ENCODE peak calls at places on chromosomes 11 and 22, in four cellular contexts. X, H, J and Z are unnamed samples.

GRCh38 chr11:109859325-109859724 is 233.9 kb upstream of the ZC3H12C start:
- DNase-seq in X (peak; percentile 46), H (peak; percentile 34), J (peak; percentile 60), Z (peak; percentile 89)

GRCh38 chr22:27752771-27753170 is 48.8 kb downstream of the MN1 start:
- DNase-seq in X (peak; percentile 93), H (no peak), J (no peak), Z (peak; percentile 97)

GRCh38 chr22:26443901-26444300 is 14.8 kb downstream of the ASPHD2 start:
- DNase-seq in X (no peak), H (no peak), J (no peak), Z (no peak)

GRCh38 chr22:48315415-48316244 is 1512.0 kb downstream of the BRD1 start:
- DNase-seq in X (no peak), H (no peak), J (no peak), Z (no peak)

GRCh38 chr22:23478175-23478574 is 101.9 kb downstream of the IGLL1 start:
- DNase-seq in X (peak; percentile 19), H (peak; percentile 39), J (no peak), Z (no peak)

GRCh38 chr22:39498802-39499201 is 3.3 kb upstream of the MIEF1 start:
- DNase-seq in X (no peak), H (no peak), J (no peak), Z (no peak)

GRCh38 chr11:8671242-8671641 is 11.2 kb downstream of the TRIM66 start:
- DNase-seq in X (peak; percentile 91), H (no peak), J (peak; percentile 95), Z (peak; percentile 99)

GRCh38 chr22:22731374-22731676 is 86.9 kb downstream of the GGTLC2 start:
- DNase-seq in X (no peak), H (no peak), J (no peak), Z (no peak)

GRCh38 chr11:1566381-1567051 is 5.6 kb downstream of the DUSP8 start:
- DNase-seq in X (no peak), H (no peak), J (no peak), Z (no peak)

GRCh38 chr22:19036523-19037273 is 85.5 kb downstream of the DGCR2 start:
- DNase-seq in X (no peak), H (no peak), J (peak; percentile 12), Z (no peak)

GRCh38 chr11:85431319-85431718 is 195.8 kb downstream of the DLG2 start:
- DNase-seq in X (no peak), H (no peak), J (no peak), Z (no peak)

GRCh38 chr22:19722175-19722914 is 994 bp upstream of the GP1BB start:
- DNase-seq in X (no peak), H (no peak), J (no peak), Z (no peak)

GRCh38 chr11:112004389-112004788 is 20.8 kb upstream of the DLAT start:
- DNase-seq in X (no peak), H (no peak), J (no peak), Z (peak; percentile 9)

GRCh38 chr22:35606916-35607315 is 10.2 kb downstream of the MB start:
- DNase-seq in X (no peak), H (no peak), J (no peak), Z (no peak)

GRCh38 chr11:34588023-34588422 is 32.9 kb upstream of the EHF start:
- DNase-seq in X (no peak), H (peak; percentile 27), J (no peak), Z (no peak)

GRCh38 chr22:43955883-43956286 is 643 bp downstream of the SAMM50 start:
- DNase-seq in X (no peak), H (no peak), J (peak; percentile 13), Z (peak; percentile 57)

GRCh38 chr11:7572001-7572712 is 58.4 kb downstream of the PPFIBP2 start:
- DNase-seq in X (no peak), H (no peak), J (no peak), Z (peak; percentile 53)

GRCh38 chr11:45921561-45922424 is 663 bp upstream of the LARGE2 start:
- DNase-seq in X (no peak), H (peak; percentile 37), J (no peak), Z (no peak)

GRCh38 chr22:42959472-42960145 is 55.3 kb downstream of the PACSIN2 start:
- DNase-seq in X (peak; percentile 83), H (peak; percentile 87), J (peak; percentile 77), Z (peak; percentile 29)

GRCh38 chr11:92765965-92766371 is 203.5 kb upstream of the MTNR1B start:
- DNase-seq in X (no peak), H (no peak), J (peak; percentile 14), Z (peak; percentile 12)

GRCh38 chr11:120061036-120061760 is 76.7 kb downstream of the TRIM29 start:
- DNase-seq in X (peak; percentile 12), H (no peak), J (no peak), Z (peak; percentile 16)

GRCh38 chr11:110409174-110409573 is 20.6 kb upstream of the FDX1 start:
- DNase-seq in X (peak; percentile 15), H (no peak), J (peak; percentile 63), Z (peak; percentile 75)

GRCh38 chr11:1622076-1622475 is at the start of gene KRTAP5-4:
- DNase-seq in X (no peak), H (no peak), J (no peak), Z (no peak)

GRCh38 chr11:17810736-17811135 is 76.2 kb downstream of the KCNC1 start:
- DNase-seq in X (peak; percentile 48), H (peak; percentile 16), J (peak; percentile 33), Z (peak; percentile 39)

GRCh38 chr22:41799486-41800347 is 762 bp upstream of the CCDC134 start:
- DNase-seq in X (no peak), H (peak; percentile 7), J (peak; percentile 25), Z (peak; percentile 57)

GRCh38 chr11:117461396-117462182 is 133.9 kb downstream of the CEP164 start:
- DNase-seq in X (no peak), H (no peak), J (no peak), Z (no peak)

GRCh38 chr11:117465236-117465997 is 137.8 kb downstream of the CEP164 start:
- DNase-seq in X (no peak), H (no peak), J (no peak), Z (no peak)

GRCh38 chr11:117462183-117462574 is 134.5 kb downstream of the CEP164 start:
- DNase-seq in X (no peak), H (no peak), J (no peak), Z (no peak)

GRCh38 chr11:117464778-117465177 is 137.1 kb downstream of the CEP164 start:
- DNase-seq in X (no peak), H (no peak), J (no peak), Z (no peak)

GRCh38 chr11:117462848-117463247 is 135.2 kb downstream of the CEP164 start:
- DNase-seq in X (no peak), H (no peak), J (no peak), Z (no peak)
- H3K27ac ChIP-seq in X (no peak overlapping the region), H (no peak overlapping the region), J (no peak overlapping the region), Z (no peak overlapping the region)

GRCh38 chr11:12110714-12111481 is 508 bp downstream of the MICAL2 start:
- DNase-seq in X (peak; percentile 37), H (no peak), J (no peak), Z (peak; percentile 56)
- H3K9ac ChIP-seq in X (peak overlapping the region; percentile 90), H (peak overlapping the region; percentile 75), J (peak overlapping the region; percentile 91), Z (peak overlapping the region; percentile 89)

GRCh38 chr11:134624166-134624920 is 212.3 kb upstream of the B3GAT1 start:
- DNase-seq in X (no peak), H (no peak), J (no peak), Z (no peak)
- H2AFZ ChIP-seq in X (no peak overlapping the region), H (no peak overlapping the region), J (no peak overlapping the region), Z (no peak overlapping the region)

GRCh38 chr11:36493332-36493731 is 16.7 kb downstream of the TRAF6 start:
- DNase-seq in X (no peak), H (no peak), J (no peak), Z (no peak)
- H3K27ac ChIP-seq in X (no peak overlapping the region), H (no peak overlapping the region), J (no peak overlapping the region), Z (no peak overlapping the region)

DNA sequence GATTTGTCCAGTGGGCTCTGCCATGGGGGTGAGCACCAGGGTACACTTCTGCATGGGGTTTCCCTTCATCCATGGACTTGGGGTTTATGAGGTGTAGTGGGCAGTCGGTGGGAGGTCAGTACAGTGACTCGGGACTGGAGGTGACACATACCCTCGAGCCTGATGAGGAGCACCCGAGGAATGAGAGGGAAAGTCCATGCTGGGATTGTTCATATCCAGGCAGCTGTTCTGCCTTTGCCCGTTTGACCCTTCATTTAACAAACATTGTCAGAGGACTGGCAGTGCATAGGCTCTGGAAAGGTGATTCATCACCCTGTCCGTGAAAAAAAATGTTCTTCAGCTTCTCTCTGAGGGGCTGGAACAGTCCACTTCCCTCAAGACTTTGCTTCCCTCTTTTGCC is 2.7 kb downstream of the NAV2 start:
- DNase-seq in X (peak; percentile 95), H (peak; percentile 54), J (peak; percentile 81), Z (peak; percentile 96)
- H3K9ac ChIP-seq in X (peak overlapping the region; percentile 56), H (no peak overlapping the region), J (peak overlapping the region; percentile 93), Z (peak overlapping the region; percentile 92)

GRCh38 chr11:62545437-62546243 is 966 bp downstream of the AHNAK start:
- DNase-seq in X (peak; percentile 88), H (peak; percentile 85), J (peak; percentile 93), Z (peak; percentile 91)
- H2AFZ ChIP-seq in X (no peak overlapping the region), H (peak overlapping the region; percentile 74), J (no peak overlapping the region), Z (peak overlapping the region; percentile 44)

DNA sequence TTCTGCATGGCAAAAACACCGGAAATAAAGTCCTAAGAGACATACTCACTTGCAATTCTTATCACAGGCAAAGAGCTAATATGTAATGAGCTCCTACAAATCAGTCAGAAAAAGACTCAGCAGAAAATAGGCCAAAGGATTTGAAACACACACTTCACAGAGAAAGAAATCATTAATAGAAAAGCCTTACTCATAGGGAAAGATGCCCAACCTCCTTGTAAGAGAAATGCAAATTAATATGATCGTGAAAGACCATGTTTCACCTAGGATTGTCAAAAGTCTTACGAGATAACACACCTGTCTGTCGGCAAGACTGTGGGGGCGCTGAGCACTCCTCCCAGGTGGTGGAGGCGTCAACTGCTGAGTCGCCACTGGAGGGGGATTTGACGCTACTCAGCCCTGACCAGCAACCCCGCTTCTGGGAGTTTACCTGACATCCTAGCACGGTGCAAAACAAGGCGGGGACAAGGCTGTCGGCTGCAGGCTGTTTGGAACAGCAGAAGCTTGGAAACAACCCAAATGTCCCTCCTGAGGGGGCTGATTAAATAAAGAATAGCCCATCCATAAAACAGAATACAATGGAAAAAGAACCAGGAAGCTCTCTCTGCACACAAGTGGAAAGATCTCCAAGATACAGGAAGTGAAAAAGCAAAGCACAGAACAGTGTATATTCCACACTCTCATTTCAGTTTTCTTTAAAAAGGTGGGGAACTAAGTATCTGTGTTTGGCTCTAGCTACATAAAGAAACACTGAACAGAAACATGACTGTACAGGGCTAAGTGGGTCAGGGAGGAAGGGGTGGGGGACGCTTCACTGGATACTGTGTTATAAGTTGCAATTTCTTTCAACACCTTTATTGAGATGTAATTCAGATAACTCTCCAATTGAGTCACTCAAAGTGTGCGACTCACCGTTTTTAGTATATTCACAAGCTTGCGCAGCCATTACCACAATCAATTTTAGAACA is 11.5 kb downstream of the CSNK1E start:
- DNase-seq in X (peak; percentile 63), H (no peak), J (peak; percentile 57), Z (peak; percentile 58)
- H3K27ac ChIP-seq in X (peak overlapping the region; percentile 85), H (no peak overlapping the region), J (peak overlapping the region; percentile 62), Z (peak overlapping the region; percentile 61)

GRCh38 chr11:66281001-66281400 is 3.0 kb downstream of the CNIH2 start:
- DNase-seq in X (no peak), H (no peak), J (no peak), Z (peak; percentile 47)
- H3K9ac ChIP-seq in X (no peak overlapping the region), H (no peak overlapping the region), J (no peak overlapping the region), Z (no peak overlapping the region)